ENCODE peak calls at places on chromosomes 7 and 10, in seven cellular contexts. One of them, this sample, is unnamed.

GRCh38 chr10:69786791-69787190 is 14.9 kb upstream of the COL13A1 start:
- DNase-seq in Peyer's patch: no peak
- DNase-seq in Panc1: no peak
- DNase-seq in astrocyte of the spinal cord: peak
- DNase-seq in retinal pigment epithelial cell: no peak
- DNase-seq in lung: no peak
- DNase-seq in thoracic aorta: no peak
- DNase-seq in this sample: no peak

GRCh38 chr10:70655316-70655715 is 17.0 kb upstream of the ADAMTS14 start:
- DNase-seq in Peyer's patch: no peak
- DNase-seq in Panc1: no peak
- DNase-seq in astrocyte of the spinal cord: no peak
- DNase-seq in retinal pigment epithelial cell: no peak
- DNase-seq in lung: no peak
- DNase-seq in thoracic aorta: no peak
- DNase-seq in this sample: no peak

GRCh38 chr7:23106801-23107713 is 1.5 kb downstream of the KLHL7 start:
- DNase-seq in Peyer's patch: no peak
- DNase-seq in Panc1: no peak
- DNase-seq in astrocyte of the spinal cord: peak
- DNase-seq in retinal pigment epithelial cell: peak
- DNase-seq in lung: no peak
- DNase-seq in thoracic aorta: no peak
- DNase-seq in this sample: no peak

GRCh38 chr10:33005322-33006282 is 47.6 kb upstream of the ITGB1 start:
- DNase-seq in Peyer's patch: peak
- DNase-seq in Panc1: peak
- DNase-seq in astrocyte of the spinal cord: peak
- DNase-seq in retinal pigment epithelial cell: peak
- DNase-seq in lung: peak
- DNase-seq in thoracic aorta: peak
- DNase-seq in this sample: no peak

GRCh38 chr10:101267336-101267735 is 38.1 kb upstream of the LBX1 start:
- DNase-seq in Peyer's patch: no peak
- DNase-seq in Panc1: no peak
- DNase-seq in astrocyte of the spinal cord: no peak
- DNase-seq in retinal pigment epithelial cell: no peak
- DNase-seq in lung: no peak
- DNase-seq in thoracic aorta: no peak
- DNase-seq in this sample: no peak

GRCh38 chr7:7773334-7774308 is 55.2 kb upstream of the RPA3 start:
- DNase-seq in Peyer's patch: no peak
- DNase-seq in Panc1: no peak
- DNase-seq in astrocyte of the spinal cord: no peak
- DNase-seq in retinal pigment epithelial cell: no peak
- DNase-seq in lung: no peak
- DNase-seq in thoracic aorta: no peak
- DNase-seq in this sample: no peak

GRCh38 chr7:118368958-118369357 is 144.5 kb downstream of the ANKRD7 start:
- DNase-seq in Peyer's patch: no peak
- DNase-seq in Panc1: no peak
- DNase-seq in astrocyte of the spinal cord: no peak
- DNase-seq in retinal pigment epithelial cell: no peak
- DNase-seq in lung: no peak
- DNase-seq in thoracic aorta: no peak
- DNase-seq in this sample: no peak

GRCh38 chr10:95467162-95467599 is 94.0 kb downstream of the SORBS1 start:
- DNase-seq in Peyer's patch: no peak
- DNase-seq in Panc1: no peak
- DNase-seq in astrocyte of the spinal cord: peak
- DNase-seq in retinal pigment epithelial cell: no peak
- DNase-seq in lung: no peak
- DNase-seq in thoracic aorta: no peak
- DNase-seq in this sample: no peak

GRCh38 chr7:91264924-91265681 is 870 bp downstream of the FZD1 start:
- DNase-seq in Peyer's patch: no peak
- DNase-seq in Panc1: no peak
- DNase-seq in astrocyte of the spinal cord: peak
- DNase-seq in retinal pigment epithelial cell: no peak
- DNase-seq in lung: peak
- DNase-seq in thoracic aorta: no peak
- DNase-seq in this sample: no peak

GRCh38 chr10:104336829-104337526 is 1.3 kb downstream of the ITPRIP start:
- DNase-seq in Peyer's patch: no peak
- DNase-seq in Panc1: no peak
- DNase-seq in astrocyte of the spinal cord: peak
- DNase-seq in retinal pigment epithelial cell: no peak
- DNase-seq in lung: no peak
- DNase-seq in thoracic aorta: no peak
- DNase-seq in this sample: no peak

DNA sequence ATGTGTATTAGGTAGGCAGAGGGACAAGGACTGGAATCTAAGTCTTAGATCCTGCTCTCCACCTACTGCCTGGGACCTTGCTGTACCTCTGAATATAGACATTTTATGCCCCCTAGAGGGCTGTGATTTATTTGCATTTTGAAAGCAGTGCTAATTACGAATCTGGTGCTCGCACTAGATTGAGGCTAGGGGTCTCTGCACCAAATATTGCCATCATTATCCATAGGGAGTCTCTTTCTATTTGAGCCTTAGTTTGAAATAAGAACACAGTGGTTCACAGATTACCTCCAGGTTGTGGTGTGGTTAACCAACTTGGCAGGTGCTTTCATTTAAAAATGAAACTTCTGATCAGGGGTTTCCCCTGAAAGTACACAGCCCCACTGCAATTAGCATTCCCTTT is 41.8 kb downstream of the CNNM1 start:
- DNase-seq in Peyer's patch: no peak
- DNase-seq in Panc1: no peak
- DNase-seq in astrocyte of the spinal cord: peak
- DNase-seq in retinal pigment epithelial cell: no peak
- DNase-seq in lung: no peak
- DNase-seq in thoracic aorta: no peak
- DNase-seq in this sample: no peak
- TF ChIP-seq CTCF in Peyer's patch: peak
- TF ChIP-seq CTCF in Panc1: peak
- TF ChIP-seq CTCF in astrocyte of the spinal cord: no peak
- TF ChIP-seq CTCF in retinal pigment epithelial cell: peak
- TF ChIP-seq CTCF in lung: no peak
- TF ChIP-seq CTCF in thoracic aorta: no peak
- TF ChIP-seq CTCF in this sample: peak

DNA sequence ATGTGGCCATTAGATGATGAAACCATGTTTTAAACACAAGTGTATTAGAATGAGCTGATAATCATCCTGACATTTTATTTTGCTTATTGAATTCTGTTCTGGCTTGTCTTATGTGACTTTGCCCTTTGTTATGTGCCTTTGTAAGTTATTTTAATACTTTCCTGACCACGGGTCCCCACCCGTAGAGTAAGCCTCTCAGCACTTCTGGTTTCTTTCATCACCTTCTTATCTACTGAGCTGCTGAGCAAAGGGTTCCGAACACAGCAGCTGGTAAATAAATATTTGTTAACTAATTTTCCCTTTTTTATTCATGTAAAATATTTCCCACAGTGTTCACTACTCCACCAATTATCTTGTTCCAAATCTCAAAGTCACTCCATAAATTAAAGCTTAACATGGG is 1115.3 kb downstream of the SORCS3 start:
- DNase-seq in Peyer's patch: no peak
- DNase-seq in Panc1: no peak
- DNase-seq in astrocyte of the spinal cord: no peak
- DNase-seq in retinal pigment epithelial cell: no peak
- DNase-seq in lung: no peak
- DNase-seq in thoracic aorta: no peak
- DNase-seq in this sample: no peak
- H3K4me3 ChIP-seq in Peyer's patch: no peak
- H3K4me3 ChIP-seq in Panc1: no peak
- H3K4me3 ChIP-seq in astrocyte of the spinal cord: no peak
- H3K4me3 ChIP-seq in retinal pigment epithelial cell: no peak
- H3K4me3 ChIP-seq in lung: no peak
- H3K4me3 ChIP-seq in thoracic aorta: no peak
- H3K4me3 ChIP-seq in this sample: no peak

DNA sequence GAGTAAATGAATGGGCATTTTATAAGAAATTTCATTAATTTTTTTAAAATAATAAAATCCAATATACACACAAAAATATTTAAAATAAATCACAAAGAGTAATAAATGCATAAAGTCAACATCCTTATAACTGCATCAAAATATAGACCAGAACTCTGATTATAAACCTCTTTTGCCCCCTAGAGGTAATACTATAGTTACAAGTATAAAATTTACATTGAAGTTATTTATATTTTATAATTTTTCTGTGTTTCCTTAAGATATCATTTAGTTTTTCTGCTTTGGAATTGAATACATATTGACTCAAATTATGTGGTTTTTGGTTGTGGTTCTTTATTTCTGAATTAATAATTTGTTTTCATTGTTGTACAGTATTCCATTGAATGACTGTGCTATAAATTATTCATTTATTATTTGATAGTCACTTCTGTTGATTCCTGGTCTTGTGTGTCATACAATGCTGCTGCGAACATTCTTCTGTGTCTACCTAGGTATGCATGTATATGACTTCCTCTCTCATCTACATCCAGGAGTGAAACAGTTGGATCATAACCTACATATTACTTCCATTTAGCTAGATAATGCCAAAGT is 673.6 kb downstream of the IPMK start:
- DNase-seq in Peyer's patch: no peak
- DNase-seq in Panc1: no peak
- DNase-seq in astrocyte of the spinal cord: no peak
- DNase-seq in retinal pigment epithelial cell: no peak
- DNase-seq in lung: no peak
- DNase-seq in thoracic aorta: no peak
- DNase-seq in this sample: no peak
- TF ChIP-seq CTCF in Peyer's patch: no peak
- TF ChIP-seq CTCF in Panc1: no peak
- TF ChIP-seq CTCF in astrocyte of the spinal cord: no peak
- TF ChIP-seq CTCF in retinal pigment epithelial cell: no peak
- TF ChIP-seq CTCF in lung: no peak
- TF ChIP-seq CTCF in thoracic aorta: no peak
- TF ChIP-seq CTCF in this sample: no peak

GRCh38 chr7:143172354-143172753 is 10.9 kb upstream of the TAS2R39 start:
- DNase-seq in Peyer's patch: no peak
- DNase-seq in Panc1: no peak
- DNase-seq in astrocyte of the spinal cord: no peak
- DNase-seq in retinal pigment epithelial cell: no peak
- DNase-seq in lung: peak
- DNase-seq in thoracic aorta: no peak
- DNase-seq in this sample: no peak
- H3K4me3 ChIP-seq in Peyer's patch: no peak
- H3K4me3 ChIP-seq in Panc1: peak
- H3K4me3 ChIP-seq in astrocyte of the spinal cord: no peak
- H3K4me3 ChIP-seq in retinal pigment epithelial cell: no peak
- H3K4me3 ChIP-seq in lung: no peak
- H3K4me3 ChIP-seq in thoracic aorta: no peak
- H3K4me3 ChIP-seq in this sample: no peak

GRCh38 chr10:6299234-6299633 is 96.5 kb downstream of the PFKFB3 start:
- DNase-seq in Peyer's patch: no peak
- DNase-seq in Panc1: peak
- DNase-seq in astrocyte of the spinal cord: peak
- DNase-seq in retinal pigment epithelial cell: no peak
- DNase-seq in lung: no peak
- DNase-seq in thoracic aorta: no peak
- DNase-seq in this sample: no peak
- TF ChIP-seq CTCF in Peyer's patch: no peak
- TF ChIP-seq CTCF in Panc1: no peak
- TF ChIP-seq CTCF in astrocyte of the spinal cord: no peak
- TF ChIP-seq CTCF in retinal pigment epithelial cell: no peak
- TF ChIP-seq CTCF in lung: no peak
- TF ChIP-seq CTCF in thoracic aorta: no peak
- TF ChIP-seq CTCF in this sample: no peak

This sample was measured in GM12864.